ENCODE peak calls at places on chromosomes 11 and 22, in four cellular contexts. One of them, this sample, is unnamed.

GRCh38 chr11:105609832-105610781 is at the start of gene GRIA4:
- DNase-seq in ovary: peak
- DNase-seq in endothelial cell of umbilical vein: peak
- DNase-seq in epithelial cell of esophagus: peak
- DNase-seq in this sample: peak

GRCh38 chr22:41511521-41511968 is 32.7 kb downstream of the POLR3H start:
- DNase-seq in ovary: no peak
- DNase-seq in endothelial cell of umbilical vein: no peak
- DNase-seq in epithelial cell of esophagus: no peak
- DNase-seq in this sample: no peak

GRCh38 chr22:29798318-29798717 is 31.1 kb downstream of the UQCR10 start:
- DNase-seq in ovary: no peak
- DNase-seq in endothelial cell of umbilical vein: no peak
- DNase-seq in epithelial cell of esophagus: no peak
- DNase-seq in this sample: no peak

GRCh38 chr22:25404923-25405853 is 159.3 kb upstream of the GRK3 start:
- DNase-seq in ovary: peak
- DNase-seq in endothelial cell of umbilical vein: no peak
- DNase-seq in epithelial cell of esophagus: peak
- DNase-seq in this sample: peak

GRCh38 chr22:29359469-29359868 is 28.9 kb downstream of the AP1B1 start:
- DNase-seq in ovary: peak
- DNase-seq in endothelial cell of umbilical vein: peak
- DNase-seq in epithelial cell of esophagus: peak
- DNase-seq in this sample: peak

GRCh38 chr11:72641900-72642814 is 32.1 kb downstream of the PDE2A start:
- DNase-seq in ovary: peak
- DNase-seq in endothelial cell of umbilical vein: peak
- DNase-seq in epithelial cell of esophagus: peak
- DNase-seq in this sample: peak

GRCh38 chr11:134565343-134565891 is 153.4 kb upstream of the B3GAT1 start:
- DNase-seq in ovary: no peak
- DNase-seq in endothelial cell of umbilical vein: peak
- DNase-seq in epithelial cell of esophagus: no peak
- DNase-seq in this sample: no peak

GRCh38 chr11:63783925-63784592 is 15.5 kb upstream of the ZFTA start:
- DNase-seq in ovary: no peak
- DNase-seq in endothelial cell of umbilical vein: no peak
- DNase-seq in epithelial cell of esophagus: no peak
- DNase-seq in this sample: peak

GRCh38 chr22:46792061-46792796 is 29.8 kb downstream of the TBC1D22A start:
- DNase-seq in ovary: no peak
- DNase-seq in endothelial cell of umbilical vein: peak
- DNase-seq in epithelial cell of esophagus: no peak
- DNase-seq in this sample: no peak

DNA sequence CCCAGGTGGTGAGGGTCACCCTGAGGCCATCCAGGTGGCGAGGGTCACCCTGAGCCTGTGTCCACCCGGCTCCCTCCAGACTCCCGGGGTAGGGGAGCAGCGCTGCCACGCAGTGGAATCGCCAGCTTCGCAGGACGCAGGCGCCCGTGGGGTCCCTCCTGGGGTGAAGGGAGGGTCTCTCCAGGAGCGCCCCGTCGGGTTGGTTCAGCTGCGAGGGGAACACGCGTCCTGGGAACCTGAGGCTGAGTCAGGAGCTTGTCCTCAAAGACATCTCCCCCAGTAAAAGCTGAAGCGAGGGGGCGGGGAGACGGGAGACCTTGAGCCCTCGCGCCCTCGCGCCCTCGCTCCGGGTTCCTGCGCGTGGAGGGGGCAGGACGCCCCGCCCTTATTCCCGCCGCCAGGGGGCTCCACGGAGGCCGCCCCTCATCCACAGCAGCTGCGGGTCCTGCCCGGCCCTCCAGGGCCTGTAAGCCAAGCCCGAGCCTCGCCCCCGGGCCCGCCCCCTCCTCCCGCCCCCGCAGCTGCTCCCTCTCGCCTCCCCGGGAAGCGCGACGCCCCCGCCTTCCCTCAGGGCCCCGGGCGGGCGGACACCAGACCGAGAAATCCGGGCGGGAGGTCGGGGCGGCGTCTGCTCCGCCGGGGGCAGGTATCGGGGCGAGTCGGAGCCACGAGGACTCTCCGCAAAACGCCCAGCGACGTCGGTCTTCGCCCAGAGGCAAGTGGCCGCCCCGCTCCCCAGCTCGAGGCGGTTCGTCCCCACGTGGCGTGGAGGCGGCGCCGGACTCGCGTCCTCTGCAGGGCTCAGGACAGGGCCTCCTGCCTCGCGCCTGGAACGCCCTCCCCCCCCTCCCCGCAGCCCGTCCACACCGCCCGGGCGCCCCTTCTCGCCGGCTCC is 22.8 kb downstream of the PIM3 start:
- DNase-seq in ovary: no peak
- DNase-seq in endothelial cell of umbilical vein: no peak
- DNase-seq in epithelial cell of esophagus: no peak
- DNase-seq in this sample: no peak
- TF ChIP-seq CTCF in ovary: no peak
- TF ChIP-seq CTCF in endothelial cell of umbilical vein: peak
- TF ChIP-seq CTCF in epithelial cell of esophagus: no peak
- TF ChIP-seq CTCF in this sample: peak

DNA sequence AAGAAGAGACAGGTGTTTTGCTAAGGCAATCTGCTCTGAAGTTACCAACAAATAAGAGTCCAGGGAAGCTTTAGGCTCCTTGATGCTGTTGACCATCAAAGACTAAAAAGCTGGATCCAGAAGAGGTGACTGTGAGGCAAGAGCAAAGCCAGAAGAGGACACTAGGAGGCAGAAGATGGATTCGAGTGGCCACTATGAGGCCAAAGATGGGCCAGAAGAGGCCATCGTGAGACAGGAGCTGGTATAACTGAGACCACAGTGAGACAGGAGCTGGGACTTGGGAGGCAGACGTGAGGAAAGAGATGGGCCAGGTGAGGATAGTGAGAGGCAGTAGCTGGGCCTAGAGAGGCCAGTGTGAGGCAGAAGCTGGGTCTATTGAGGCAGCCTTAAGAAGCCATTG is 37.7 kb downstream of the OR4C45 start:
- DNase-seq in ovary: no peak
- DNase-seq in endothelial cell of umbilical vein: no peak
- DNase-seq in epithelial cell of esophagus: no peak
- DNase-seq in this sample: no peak
- TF ChIP-seq CTCF in ovary: no peak
- TF ChIP-seq CTCF in endothelial cell of umbilical vein: no peak
- TF ChIP-seq CTCF in epithelial cell of esophagus: no peak
- TF ChIP-seq CTCF in this sample: no peak

DNA sequence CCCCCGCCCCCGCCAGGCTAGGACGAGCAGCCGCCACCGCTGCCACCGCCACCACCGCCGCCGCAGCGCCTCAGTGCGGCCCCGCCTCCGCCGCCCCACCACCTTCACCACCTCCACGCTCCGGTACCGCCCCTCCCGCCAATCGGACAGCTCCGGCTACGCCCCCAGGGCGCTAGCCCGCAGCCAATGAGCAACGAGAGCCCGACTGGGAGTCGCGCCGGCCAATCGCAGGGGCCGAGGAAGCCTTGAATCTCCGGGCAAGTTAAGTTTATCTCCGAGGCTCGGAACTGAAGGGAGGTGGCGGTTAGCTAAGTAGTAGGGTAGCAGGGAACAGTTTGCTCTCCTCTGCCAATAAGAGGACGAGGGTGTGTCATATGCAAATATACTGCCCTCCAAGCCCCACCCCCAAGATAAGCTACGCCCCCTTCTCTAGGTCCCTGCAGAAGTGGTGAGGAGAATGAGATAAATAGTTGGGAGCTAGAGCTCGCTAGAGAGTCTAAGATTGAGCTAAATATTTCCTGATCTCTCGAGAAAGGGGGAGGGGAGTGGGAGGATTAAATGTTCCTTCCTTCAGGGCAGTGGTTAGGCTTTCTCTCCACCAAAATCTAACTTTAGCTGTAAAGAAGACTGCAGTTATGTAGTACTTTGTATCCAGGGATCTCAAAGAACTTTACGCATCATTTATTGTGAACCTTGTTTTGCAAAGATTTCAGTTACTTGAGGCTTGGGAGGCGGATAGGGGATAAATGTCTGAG is at the start of gene SESN3:
- DNase-seq in ovary: peak
- DNase-seq in endothelial cell of umbilical vein: peak
- DNase-seq in epithelial cell of esophagus: peak
- DNase-seq in this sample: peak
- TF ChIP-seq CTCF in ovary: peak
- TF ChIP-seq CTCF in endothelial cell of umbilical vein: no peak
- TF ChIP-seq CTCF in epithelial cell of esophagus: peak
- TF ChIP-seq CTCF in this sample: no peak

DNA sequence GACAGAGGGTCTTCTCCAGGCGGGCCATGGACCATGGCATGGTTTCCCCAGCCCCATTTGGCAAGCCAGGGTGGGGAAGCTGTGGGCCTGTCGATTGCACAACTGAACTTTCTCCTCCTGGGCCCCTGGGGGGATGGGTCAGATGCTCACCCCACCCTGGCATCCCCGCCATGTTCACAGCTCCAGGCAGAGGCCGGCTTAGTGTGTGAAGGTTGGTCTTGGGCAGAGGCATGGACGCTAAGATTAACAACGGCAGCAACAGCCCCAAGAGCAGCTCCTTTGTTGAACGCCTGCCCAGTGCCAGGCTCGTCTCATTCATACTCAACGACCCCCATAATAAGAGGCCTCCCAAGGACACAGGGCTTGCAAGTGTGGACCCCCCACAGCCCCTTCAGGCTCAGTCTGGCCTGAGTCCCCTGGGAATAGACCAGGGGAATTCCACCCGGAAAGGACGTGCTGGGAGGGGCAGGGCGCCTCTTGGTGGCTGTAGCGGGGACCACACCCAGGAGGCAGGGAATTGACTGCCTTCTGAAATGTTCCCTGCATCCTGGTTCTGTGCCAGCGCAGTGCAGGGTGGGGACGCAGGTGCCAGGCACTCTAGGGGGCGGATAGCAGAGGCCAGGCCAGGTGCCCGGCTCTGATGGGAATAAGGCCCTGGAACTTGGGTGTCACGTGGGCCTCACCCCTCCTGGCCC is 8.3 kb downstream of the TSPO start:
- DNase-seq in ovary: no peak
- DNase-seq in endothelial cell of umbilical vein: no peak
- DNase-seq in epithelial cell of esophagus: no peak
- DNase-seq in this sample: peak
- TF ChIP-seq CTCF in ovary: no peak
- TF ChIP-seq CTCF in endothelial cell of umbilical vein: peak
- TF ChIP-seq CTCF in epithelial cell of esophagus: peak
- TF ChIP-seq CTCF in this sample: peak

DNA sequence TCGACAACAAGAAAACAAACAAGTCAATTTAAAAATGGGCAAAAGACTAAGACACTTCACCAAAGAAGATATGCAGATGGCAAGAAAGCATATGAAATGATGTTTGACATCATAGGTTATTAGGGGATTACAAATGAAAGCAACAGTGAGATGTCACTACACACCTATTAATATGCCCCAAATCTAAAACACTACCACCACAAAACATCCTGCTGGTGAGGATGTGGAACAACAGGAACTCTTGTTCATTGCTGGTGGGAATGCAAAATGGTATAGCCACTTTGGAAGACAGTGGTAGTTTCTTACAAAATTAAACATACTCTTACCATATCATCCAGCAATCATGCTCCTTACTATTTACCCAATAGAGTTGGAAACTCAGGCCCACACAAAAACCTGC is 29.0 kb downstream of the PRRG4 start:
- DNase-seq in ovary: no peak
- DNase-seq in endothelial cell of umbilical vein: no peak
- DNase-seq in epithelial cell of esophagus: no peak
- DNase-seq in this sample: no peak
- TF ChIP-seq CTCF in ovary: no peak
- TF ChIP-seq CTCF in endothelial cell of umbilical vein: no peak
- TF ChIP-seq CTCF in epithelial cell of esophagus: peak
- TF ChIP-seq CTCF in this sample: peak

DNA sequence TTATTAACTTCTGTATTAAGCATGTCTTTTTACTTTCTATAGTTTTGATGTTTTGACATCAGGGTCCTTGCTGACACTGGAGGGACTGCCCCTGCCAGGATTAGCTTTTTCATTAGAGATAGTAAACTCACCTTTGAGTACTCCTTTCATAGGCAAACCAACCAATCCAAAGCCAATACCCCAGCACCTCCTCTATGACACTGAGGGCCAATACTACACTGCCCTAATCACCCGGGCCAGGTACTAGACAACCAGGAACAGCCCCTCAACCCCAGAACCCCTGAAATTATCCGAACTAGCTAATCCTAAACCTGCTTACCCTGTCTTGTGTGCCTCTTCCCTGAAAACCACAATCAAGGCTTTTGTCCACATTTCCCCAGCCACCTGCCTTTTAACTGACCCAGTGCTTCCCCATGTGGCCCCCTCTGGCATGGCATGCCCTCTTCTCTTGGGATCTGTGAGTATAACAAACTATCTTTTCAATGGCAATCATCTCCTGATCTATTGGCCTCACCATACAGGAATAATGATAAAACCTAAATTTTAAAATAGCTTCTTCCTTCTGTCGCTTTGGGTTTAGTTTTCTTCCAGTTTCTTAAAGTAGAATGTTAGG is 31.2 kb downstream of the RAB6A start:
- DNase-seq in ovary: no peak
- DNase-seq in endothelial cell of umbilical vein: no peak
- DNase-seq in epithelial cell of esophagus: peak
- DNase-seq in this sample: peak
- TF ChIP-seq CTCF in ovary: no peak
- TF ChIP-seq CTCF in endothelial cell of umbilical vein: peak
- TF ChIP-seq CTCF in epithelial cell of esophagus: peak
- TF ChIP-seq CTCF in this sample: peak

GRCh38 chr22:37624876-37625275 is 14.6 kb upstream of the SH3BP1 start:
- DNase-seq in ovary: peak
- DNase-seq in endothelial cell of umbilical vein: no peak
- DNase-seq in epithelial cell of esophagus: no peak
- DNase-seq in this sample: no peak

GRCh38 chr22:37627091-37627490 is 12.4 kb upstream of the SH3BP1 start:
- DNase-seq in ovary: no peak
- DNase-seq in endothelial cell of umbilical vein: no peak
- DNase-seq in epithelial cell of esophagus: no peak
- DNase-seq in this sample: no peak

GRCh38 chr22:37625737-37626136 is 13.7 kb upstream of the SH3BP1 start:
- DNase-seq in ovary: peak
- DNase-seq in endothelial cell of umbilical vein: no peak
- DNase-seq in epithelial cell of esophagus: no peak
- DNase-seq in this sample: no peak

GRCh38 chr22:37626556-37627075 is 12.9 kb upstream of the SH3BP1 start:
- DNase-seq in ovary: peak
- DNase-seq in endothelial cell of umbilical vein: no peak
- DNase-seq in epithelial cell of esophagus: no peak
- DNase-seq in this sample: no peak

GRCh38 chr22:37626144-37626543 is 13.3 kb upstream of the SH3BP1 start:
- DNase-seq in ovary: peak
- DNase-seq in endothelial cell of umbilical vein: no peak
- DNase-seq in epithelial cell of esophagus: no peak
- DNase-seq in this sample: no peak
- TF ChIP-seq CTCF in ovary: no peak
- TF ChIP-seq CTCF in endothelial cell of umbilical vein: no peak
- TF ChIP-seq CTCF in epithelial cell of esophagus: no peak
- TF ChIP-seq CTCF in this sample: no peak

This sample was measured in glutamatergic neuron.